ENCODE peak calls at places on chromosome 16, in four cellular contexts. One of them, this sample, is unnamed.

GRCh38 chr16:6846452-6846851 is 486.2 kb upstream of the RBFOX1 start:
- DNase-seq in GM12878: no peak
- DNase-seq in A549: no peak
- DNase-seq in HepG2: no peak
- DNase-seq in this sample: no peak

GRCh38 chr16:72657164-72657563 is 390.8 kb downstream of the ZFHX3 start:
- DNase-seq in A549: no peak
- DNase-seq in HepG2: no peak
- DNase-seq in GM12878: no peak
- DNase-seq in this sample: no peak

GRCh38 chr16:10805362-10805761 is 13.2 kb downstream of the TVP23A start:
- DNase-seq in GM12878: no peak
- DNase-seq in A549: no peak
- DNase-seq in HepG2: no peak
- DNase-seq in this sample: no peak

GRCh38 chr16:46899443-46900143 is 15.4 kb downstream of the GPT2 start:
- DNase-seq in A549: no peak
- DNase-seq in GM12878: no peak
- DNase-seq in HepG2: no peak
- DNase-seq in this sample: no peak

GRCh38 chr16:70804153-70804728 is 3.3 kb upstream of the VAC14 start:
- DNase-seq in A549: peak; percentile 37
- DNase-seq in GM12878: no peak
- DNase-seq in HepG2: no peak
- DNase-seq in this sample: no peak

GRCh38 chr16:67296422-67296821 is 17.1 kb downstream of the PLEKHG4 start:
- DNase-seq in HepG2: no peak
- DNase-seq in A549: no peak
- DNase-seq in GM12878: no peak
- DNase-seq in this sample: no peak

GRCh38 chr16:75647138-75647491 is 350 bp downstream of the KARS1 start:
- DNase-seq in A549: no peak
- DNase-seq in GM12878: no peak
- DNase-seq in HepG2: no peak
- DNase-seq in this sample: no peak

GRCh38 chr16:2819179-2819938 is 2.3 kb downstream of the PRSS21 start:
- DNase-seq in GM12878: no peak
- DNase-seq in A549: no peak
- DNase-seq in HepG2: no peak
- DNase-seq in this sample: no peak

GRCh38 chr16:56841233-56841632 is 23.8 kb upstream of the SLC12A3 start:
- DNase-seq in A549: no peak
- DNase-seq in HepG2: no peak
- DNase-seq in GM12878: no peak
- DNase-seq in this sample: no peak

GRCh38 chr16:2587891-2588565 is 50.2 kb downstream of the PDPK1 start:
- DNase-seq in GM12878: no peak
- DNase-seq in A549: no peak
- DNase-seq in HepG2: no peak
- DNase-seq in this sample: no peak

GRCh38 chr16:11350531-11351335 is 5.5 kb downstream of the RMI2 start:
- DNase-seq in HepG2: no peak
- DNase-seq in A549: no peak
- DNase-seq in GM12878: no peak
- DNase-seq in this sample: no peak

GRCh38 chr16:4323845-4324478 is 8.1 kb downstream of the GLIS2 start:
- DNase-seq in A549: peak; percentile 64
- DNase-seq in HepG2: no peak
- DNase-seq in GM12878: no peak
- DNase-seq in this sample: peak; percentile 56

GRCh38 chr16:31214705-31215286 is 877 bp downstream of the TRIM72 start:
- DNase-seq in GM12878: no peak
- DNase-seq in A549: no peak
- DNase-seq in HepG2: no peak
- DNase-seq in this sample: no peak

GRCh38 chr16:22183335-22183734 is 21.0 kb downstream of the SDR42E2 start:
- DNase-seq in HepG2: no peak
- DNase-seq in A549: no peak
- DNase-seq in GM12878: no peak
- DNase-seq in this sample: no peak

GRCh38 chr16:17084134-17084533 is 386.6 kb downstream of the XYLT1 start:
- DNase-seq in HepG2: no peak
- DNase-seq in GM12878: no peak
- DNase-seq in A549: no peak
- DNase-seq in this sample: no peak

GRCh38 chr16:54174201-54174600 is 112.4 kb downstream of the IRX3 start:
- DNase-seq in GM12878: no peak
- DNase-seq in HepG2: no peak
- DNase-seq in A549: no peak
- DNase-seq in this sample: no peak

GRCh38 chr16:57697896-57698537 is 3.4 kb downstream of the DRC7 start:
- DNase-seq in A549: no peak
- DNase-seq in GM12878: no peak
- DNase-seq in HepG2: no peak
- DNase-seq in this sample: no peak

GRCh38 chr16:88651989-88652762 is 1.3 kb upstream of the CYBA start:
- DNase-seq in GM12878: no peak
- DNase-seq in A549: no peak
- DNase-seq in HepG2: no peak
- DNase-seq in this sample: no peak

GRCh38 chr16:85387171-85387507 is 226.0 kb upstream of the GSE1 start:
- DNase-seq in HepG2: no peak
- DNase-seq in GM12878: no peak
- DNase-seq in A549: no peak
- DNase-seq in this sample: no peak

GRCh38 chr16:75064403-75065148 is 52.0 kb downstream of the LDHD start:
- DNase-seq in A549: no peak
- DNase-seq in HepG2: peak; percentile 83
- DNase-seq in GM12878: no peak
- DNase-seq in this sample: no peak

GRCh38 chr16:31568577-31569359 is 41.1 kb downstream of the AHSP start:
- DNase-seq in A549: no peak
- DNase-seq in GM12878: no peak
- DNase-seq in HepG2: no peak
- DNase-seq in this sample: no peak

GRCh38 chr16:10940501-10941079 is 1.7 kb downstream of the DEXI start:
- DNase-seq in GM12878: no peak
- DNase-seq in HepG2: no peak
- DNase-seq in A549: no peak
- DNase-seq in this sample: no peak

GRCh38 chr16:15792563-15792971 is 64.3 kb downstream of the MYH11 start:
- DNase-seq in GM12878: no peak
- DNase-seq in HepG2: no peak
- DNase-seq in A549: no peak
- DNase-seq in this sample: no peak

GRCh38 chr16:15857779-15858560 is 1.1 kb upstream of the MYH11 start:
- DNase-seq in HepG2: no peak
- DNase-seq in GM12878: no peak
- DNase-seq in A549: no peak
- DNase-seq in this sample: no peak

GRCh38 chr16:58741166-58741565 is 7.0 kb upstream of the GOT2 start:
- DNase-seq in HepG2: no peak
- DNase-seq in A549: no peak
- DNase-seq in GM12878: no peak
- DNase-seq in this sample: no peak

GRCh38 chr16:68328151-68328859 is 17.5 kb downstream of the PRMT7 start:
- DNase-seq in A549: peak; percentile 88
- DNase-seq in GM12878: peak; percentile 57
- DNase-seq in HepG2: peak; percentile 88
- DNase-seq in this sample: peak; percentile 82

GRCh38 chr16:12371497-12371896 is 395.0 kb downstream of the SNX29 start:
- DNase-seq in HepG2: no peak
- DNase-seq in GM12878: no peak
- DNase-seq in A549: no peak
- DNase-seq in this sample: no peak

GRCh38 chr16:86809458-86809955 is 231.2 kb downstream of the FOXL1 start:
- DNase-seq in HepG2: no peak
- DNase-seq in GM12878: no peak
- DNase-seq in A549: peak; percentile 51
- DNase-seq in this sample: no peak

GRCh38 chr16:69662901-69663300 is 63.5 kb downstream of the NQO1 start:
- DNase-seq in HepG2: no peak
- DNase-seq in GM12878: no peak
- DNase-seq in A549: no peak
- DNase-seq in this sample: no peak

GRCh38 chr16:31061813-31062440 is 12.1 kb downstream of the ZNF668 start:
- DNase-seq in A549: no peak
- DNase-seq in HepG2: no peak
- DNase-seq in GM12878: no peak
- DNase-seq in this sample: no peak

GRCh38 chr16:77285676-77286075 is 86.5 kb downstream of the SYCE1L start:
- DNase-seq in HepG2: no peak
- DNase-seq in A549: no peak
- DNase-seq in GM12878: no peak
- DNase-seq in this sample: no peak

GRCh38 chr16:86995456-86995855 is 321.7 kb downstream of the C16orf95 start:
- DNase-seq in A549: no peak
- DNase-seq in HepG2: no peak
- DNase-seq in GM12878: no peak
- DNase-seq in this sample: no peak

GRCh38 chr16:70573451-70574121 is 50.0 kb downstream of the SF3B3 start:
- DNase-seq in HepG2: peak; percentile 35
- DNase-seq in A549: no peak
- DNase-seq in GM12878: no peak
- DNase-seq in this sample: no peak

GRCh38 chr16:24036614-24037013 is 200.8 kb downstream of the PRKCB start:
- DNase-seq in A549: peak; percentile 48
- DNase-seq in HepG2: peak; percentile 46
- DNase-seq in GM12878: no peak
- DNase-seq in this sample: peak; percentile 43

GRCh38 chr16:19166500-19166899 is 1.5 kb upstream of the SYT17 start:
- DNase-seq in GM12878: no peak
- DNase-seq in HepG2: no peak
- DNase-seq in A549: peak; percentile 27
- DNase-seq in this sample: no peak

GRCh38 chr16:82744958-82745357 is 118.2 kb downstream of the CDH13 start:
- DNase-seq in GM12878: no peak
- DNase-seq in HepG2: no peak
- DNase-seq in A549: no peak
- DNase-seq in this sample: no peak
- TF ChIP-seq POLR2A in GM12878: no peak
- TF ChIP-seq POLR2A in HepG2: no peak
- TF ChIP-seq POLR2A in A549: no peak
- TF ChIP-seq POLR2A in this sample: no peak

GRCh38 chr16:48441106-48441505 is 55.9 kb upstream of the SIAH1 start:
- DNase-seq in A549: no peak
- DNase-seq in HepG2: no peak
- DNase-seq in GM12878: no peak
- DNase-seq in this sample: no peak
- TF ChIP-seq POLR2AphosphoS2 in A549: no peak
- TF ChIP-seq POLR2AphosphoS2 in HepG2: no peak
- TF ChIP-seq POLR2AphosphoS2 in GM12878: no peak
- TF ChIP-seq POLR2AphosphoS2 in this sample: no peak

DNA sequence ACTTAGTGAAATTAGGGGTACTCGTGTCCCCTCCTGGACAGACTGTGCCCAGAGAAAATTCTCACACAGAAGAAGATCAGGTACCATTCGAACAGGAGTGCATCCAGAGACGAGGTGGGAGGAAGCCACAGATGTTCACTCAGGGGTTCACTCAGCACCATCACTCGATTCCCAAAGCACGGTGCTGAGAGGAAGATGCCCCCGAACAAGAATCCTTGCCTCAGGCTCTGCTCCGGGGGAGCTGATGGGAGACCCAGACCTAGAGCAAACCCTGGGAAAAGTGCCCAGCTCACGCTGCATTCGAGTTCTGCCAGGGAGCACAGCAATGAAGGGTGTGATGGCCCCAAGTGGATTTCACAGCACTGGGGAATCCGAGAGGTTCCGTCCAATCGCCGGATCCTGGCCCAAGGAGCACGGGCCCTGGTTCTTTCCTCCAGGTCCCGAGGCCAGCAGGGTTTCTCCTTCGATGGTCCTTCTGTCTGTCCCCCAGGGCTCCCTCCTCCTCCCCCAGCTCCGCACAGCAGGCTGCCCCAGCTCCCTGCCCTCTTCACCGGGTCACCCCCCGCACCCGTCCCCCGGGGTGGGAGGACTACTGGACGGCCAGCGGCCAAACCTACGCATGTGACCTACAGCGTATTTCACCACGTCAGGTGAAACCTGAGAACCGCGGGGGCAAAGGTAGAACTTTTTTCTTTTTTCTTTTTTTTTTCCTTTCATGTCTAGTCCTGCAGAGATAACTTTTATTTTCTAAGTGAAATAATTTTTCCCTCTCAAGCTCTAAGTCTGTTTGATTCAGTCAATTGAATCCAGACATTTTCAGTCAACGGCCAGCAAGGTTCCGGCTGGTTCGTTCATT is 10.2 kb upstream of the UBE2I start:
- DNase-seq in GM12878: no peak
- DNase-seq in A549: no peak
- DNase-seq in HepG2: peak; percentile 67
- DNase-seq in this sample: peak; percentile 64
- TF ChIP-seq POLR2A in GM12878: no peak
- TF ChIP-seq POLR2A in A549: no peak
- TF ChIP-seq POLR2A in HepG2: peak; percentile 53
- TF ChIP-seq POLR2A in this sample: no peak

GRCh38 chr16:49755291-49755611 is 100.7 kb downstream of the ZNF423 start:
- DNase-seq in A549: peak; percentile 35
- DNase-seq in HepG2: no peak
- DNase-seq in GM12878: no peak
- DNase-seq in this sample: peak; percentile 21
- TF ChIP-seq POLR2AphosphoS2 in A549: no peak
- TF ChIP-seq POLR2AphosphoS2 in HepG2: no peak
- TF ChIP-seq POLR2AphosphoS2 in GM12878: no peak
- TF ChIP-seq POLR2AphosphoS2 in this sample: no peak

This sample was measured in K562.